ENCODE peak calls at places on chromosomes 13 and 19, in five cellular contexts. O is endothelial cell of umbilical vein, V is A549, E is K562, Y is H1. N is an unnamed sample.

GRCh38 chr13:94813920-94814500 is 101.7 kb upstream of the SOX21 start:
- DNase-seq in Y (no peak), O (no peak), E (no peak), V (no peak), N (no peak)

GRCh38 chr13:112892759-112893569 is 76.0 kb upstream of the MCF2L start:
- DNase-seq in Y (peak; percentile 73), V (no peak), O (peak; percentile 34), E (no peak), N (peak; percentile 60)

GRCh38 chr13:20691616-20692015 is 11.9 kb upstream of the IL17D start:
- DNase-seq in O (no peak), Y (no peak), E (no peak), V (no peak), N (no peak)

GRCh38 chr19:9018163-9018875 is 8.1 kb upstream of the MUC16 start:
- DNase-seq in V (peak; percentile 14), E (no peak), O (no peak), Y (no peak), N (no peak)

GRCh38 chr19:5086725-5087439 is 118.0 kb downstream of the KDM4B start:
- DNase-seq in O (no peak), Y (peak; percentile 79), V (peak; percentile 9), E (no peak), N (no peak)

GRCh38 chr19:41263042-41263849 is 926 bp upstream of the HNRNPUL1 start:
- DNase-seq in E (peak; percentile 75), O (no peak), Y (peak; percentile 69), V (peak; percentile 76), N (peak; percentile 51)

GRCh38 chr13:73429691-73430090 is 370.9 kb downstream of the KLF5 start:
- DNase-seq in V (peak; percentile 30), E (no peak), O (no peak), Y (no peak), N (no peak)

GRCh38 chr13:30963794-30964193 is 31.3 kb downstream of the TEX26 start:
- DNase-seq in O (no peak), E (no peak), V (no peak), Y (no peak), N (no peak)

GRCh38 chr13:74132152-74132767 is 1.9 kb downstream of the KLF12 start:
- DNase-seq in O (peak; percentile 72), V (no peak), Y (no peak), E (no peak), N (no peak)

GRCh38 chr19:1251503-1252220 is 3.3 kb downstream of the MIDN start:
- DNase-seq in O (peak; percentile 54), V (no peak), E (peak; percentile 45), Y (no peak), N (no peak)

GRCh38 chr19:50252111-50252886 is 48.9 kb downstream of the MYH14 start:
- DNase-seq in Y (peak; percentile 92), E (peak; percentile 56), O (peak; percentile 25), V (no peak), N (peak; percentile 33)

GRCh38 chr13:25876256-25876655 is 175.6 kb downstream of the SHISA2 start:
- DNase-seq in O (no peak), E (no peak), V (no peak), Y (no peak), N (peak; percentile 29)

GRCh38 chr19:17107546-17108452 is 32.2 kb downstream of the MYO9B start:
- DNase-seq in O (peak; percentile 96), V (peak; percentile 95), Y (no peak), E (no peak), N (peak; percentile 95)
- TF ChIP-seq POLR2A in O (no peak), V (no peak), Y (no peak), E (no peak), N (no peak)

DNA sequence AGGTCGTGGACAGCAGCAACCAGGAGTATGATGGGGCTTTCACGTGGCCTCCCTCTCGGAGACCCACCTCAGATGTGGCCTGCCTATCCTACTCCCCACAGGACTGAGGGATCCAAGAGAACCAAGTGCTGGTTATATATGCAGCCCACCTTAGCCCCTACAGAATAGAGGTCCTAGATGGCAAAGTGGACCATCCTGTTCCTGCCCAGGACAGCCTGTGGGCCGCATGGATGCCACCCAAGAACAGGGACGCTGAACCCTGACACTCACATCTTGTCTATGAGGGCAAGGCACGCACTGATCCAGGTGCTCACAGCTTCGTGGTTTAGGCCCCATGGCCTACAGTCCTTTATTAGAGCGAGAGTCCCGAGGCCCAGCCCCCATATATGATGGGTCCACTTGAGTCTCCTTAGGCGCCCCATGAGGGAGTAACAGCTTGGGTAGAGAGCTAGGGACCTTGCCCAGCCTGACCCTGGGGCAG is 1.5 kb upstream of the SLC27A5 start:
- DNase-seq in O (no peak), V (no peak), E (no peak), Y (no peak), N (no peak)
- H3K4me3 ChIP-seq in O (no peak overlapping the region), V (no peak overlapping the region), E (peak overlapping the region; percentile 1), Y (no peak overlapping the region), N (no peak overlapping the region)

GRCh38 chr19:3098515-3099346 is 4.6 kb downstream of the GNA11 start:
- DNase-seq in V (no peak), E (no peak), O (peak; percentile 45), Y (peak; percentile 44), N (peak; percentile 22)
- TF ChIP-seq MAX in V (no peak), E (no peak), O (no peak), Y (no peak), N (no peak)

GRCh38 chr19:55667006-55667381 is 8.0 kb upstream of the EPN1 start:
- DNase-seq in Y (no peak), O (no peak), V (no peak), E (no peak), N (no peak)

GRCh38 chr19:55661826-55662225 is 7.0 kb downstream of the U2AF2 start:
- DNase-seq in Y (no peak), O (no peak), E (no peak), V (no peak), N (no peak)

GRCh38 chr19:55666343-55667005 is 8.6 kb upstream of the EPN1 start:
- DNase-seq in V (no peak), Y (no peak), O (no peak), E (no peak), N (no peak)

GRCh38 chr19:55660991-55661390 is 6.2 kb downstream of the U2AF2 start:
- DNase-seq in O (no peak), V (no peak), Y (no peak), E (no peak), N (no peak)

DNA sequence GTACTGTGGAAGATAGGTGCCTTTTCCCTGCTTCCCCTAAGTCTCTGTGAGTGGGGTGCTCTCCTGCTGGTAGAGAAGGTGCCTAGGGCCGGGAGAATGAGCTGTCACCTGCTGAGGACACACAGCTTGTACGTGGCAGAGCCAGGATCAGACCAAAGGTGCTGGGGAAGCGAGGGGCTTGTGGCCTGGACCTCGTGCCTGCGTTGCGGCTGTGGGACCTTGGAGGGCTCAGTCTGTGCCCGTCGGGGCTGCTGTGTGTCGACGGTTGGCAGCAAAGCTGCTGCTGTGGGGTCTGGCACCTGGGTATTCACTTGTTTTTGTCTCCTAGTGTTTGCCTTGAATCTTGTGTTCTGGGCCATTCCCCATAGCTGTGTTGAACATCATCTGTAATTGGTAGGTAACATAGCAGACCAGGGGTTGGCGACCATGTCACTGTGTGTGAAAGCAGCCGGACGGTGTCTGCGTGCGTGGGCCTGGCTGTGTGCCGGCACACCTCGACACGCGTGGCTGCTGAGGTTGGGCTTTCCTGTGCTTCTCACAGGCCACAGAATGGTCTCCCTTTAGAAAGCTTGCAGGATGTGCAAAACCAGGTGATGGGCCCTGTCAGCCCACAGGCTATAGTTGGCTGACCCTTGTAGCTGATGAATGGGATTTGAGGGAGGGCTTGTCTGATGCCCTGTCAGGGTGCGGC is 9.2 kb downstream of the U2AF2 start:
- DNase-seq in O (no peak), V (no peak), Y (no peak), E (no peak), N (no peak)
- TF ChIP-seq POLR2A in O (no peak), V (no peak), Y (no peak), E (no peak), N (no peak)

GRCh38 chr19:48348039-48348438 is 15.7 kb downstream of the TMEM143 start:
- DNase-seq in E (no peak), Y (no peak), V (no peak), O (peak; percentile 39), N (no peak)

GRCh38 chr19:48342841-48343540 is 17.6 kb downstream of the EMP3 start:
- DNase-seq in Y (no peak), E (peak; percentile 4), V (peak; percentile 70), O (no peak), N (peak; percentile 95)

GRCh38 chr19:48344892-48345291 is 18.8 kb downstream of the TMEM143 start:
- DNase-seq in E (peak; percentile 56), V (no peak), Y (no peak), O (no peak), N (peak; percentile 72)

GRCh38 chr19:48348737-48349136 is 15.0 kb downstream of the TMEM143 start:
- DNase-seq in E (no peak), O (no peak), V (no peak), Y (no peak), N (no peak)

GRCh38 chr19:48346161-48346560 is 17.6 kb downstream of the TMEM143 start:
- DNase-seq in E (no peak), Y (no peak), V (no peak), O (no peak), N (no peak)
- H3K4me3 ChIP-seq in E (no peak overlapping the region), Y (no peak overlapping the region), V (no peak overlapping the region), O (no peak overlapping the region), N (no peak overlapping the region)

N was measured in NB4.